ENCODE peak calls at places on chromosomes 13 and 19, in nine cellular contexts. N is hippocampal formation; B is effector memory CD4-positive, alpha-beta T cell; R is iris pigment epithelial cell; W is EH; J is NCI-H446 treated with DMSO at 0.1 percent for 48 hours; Q is KG1; U is GM13977; Y is anterior cingulate cortex. D is an unnamed sample.

GRCh38 chr19:1069009-1069779 is 2.2 kb downstream of the ARHGAP45 start:
- DNase-seq in J (no peak), Y (no peak), R (no peak), N (peak), W (no peak), Q (peak), B (peak), U (peak), D (no peak)

GRCh38 chr13:26062853-26063444 is 11.1 kb upstream of the SHISA2 start:
- DNase-seq in R (peak), N (peak), W (peak), Q (no peak), U (peak), Y (no peak), B (no peak), J (no peak), D (no peak)

GRCh38 chr13:29110003-29110402 is 289.9 kb downstream of the MTUS2 start:
- DNase-seq in W (no peak), Q (no peak), Y (no peak), R (no peak), J (no peak), U (no peak), B (no peak), N (peak), D (no peak)

GRCh38 chr19:35346193-35347052 is 1.3 kb upstream of the FFAR1 start:
- DNase-seq in R (no peak), J (no peak), N (no peak), Y (no peak), Q (peak), U (peak), B (peak), W (no peak), D (no peak)

GRCh38 chr19:48999481-49000325 is 6.0 kb downstream of the RUVBL2 start:
- DNase-seq in N (no peak), B (peak), Y (no peak), Q (peak), W (peak), J (no peak), U (peak), R (peak), D (no peak)

GRCh38 chr19:17948474-17948966 is 15.7 kb downstream of the CCDC124 start:
- DNase-seq in Y (no peak), J (no peak), R (no peak), W (no peak), U (no peak), Q (no peak), B (no peak), N (no peak), D (no peak)

GRCh38 chr13:113639661-113640262 is 18.2 kb downstream of the ATP4B start:
- DNase-seq in Q (no peak), B (no peak), J (no peak), R (no peak), N (no peak), W (no peak), Y (no peak), U (no peak), D (no peak)

GRCh38 chr13:23797276-23797903 is 91.8 kb downstream of the MIPEP start:
- DNase-seq in U (no peak), W (no peak), Y (no peak), J (no peak), N (no peak), Q (no peak), B (no peak), R (no peak), D (no peak)

GRCh38 chr19:38744906-38745305 is 632 bp upstream of the CAPN12 start:
- DNase-seq in W (no peak), B (no peak), R (no peak), Y (no peak), J (no peak), Q (no peak), N (no peak), U (no peak), D (no peak)

GRCh38 chr19:13381827-13382632 is 124.2 kb downstream of the CACNA1A start:
- DNase-seq in W (no peak), J (no peak), Y (no peak), Q (no peak), B (no peak), R (no peak), N (no peak), U (no peak), D (no peak)

GRCh38 chr13:25977216-25977615 is 74.6 kb downstream of the SHISA2 start:
- DNase-seq in B (no peak), U (no peak), J (no peak), Y (no peak), R (no peak), N (no peak), Q (no peak), W (no peak), D (no peak)

GRCh38 chr19:55353803-55354697 is 469 bp downstream of the COX6B2 start:
- DNase-seq in R (peak), U (peak), W (peak), Y (no peak), J (peak), N (no peak), Q (no peak), B (peak), D (no peak)

GRCh38 chr13:82634946-82635345 is 1247.3 kb downstream of the SLITRK1 start:
- DNase-seq in U (no peak), W (peak), J (no peak), N (no peak), B (no peak), R (peak), Q (no peak), Y (no peak), D (no peak)

GRCh38 chr19:49335071-49335783 is at the start of gene CD37:
- DNase-seq in R (no peak), Q (peak), B (no peak), J (no peak), U (peak), N (no peak), W (no peak), Y (no peak), D (no peak)

GRCh38 chr19:16075430-16076153 is 703 bp upstream of the TPM4 start:
- DNase-seq in Y (no peak), B (no peak), R (no peak), U (no peak), Q (no peak), J (no peak), W (peak), N (no peak), D (no peak)

GRCh38 chr13:41137951-41138350 is 5.3 kb upstream of the KBTBD6 start:
- DNase-seq in W (peak), Q (no peak), N (no peak), U (no peak), J (no peak), Y (no peak), B (no peak), R (peak), D (no peak)

GRCh38 chr19:30085394-30085793 is 143.4 kb downstream of the URI1 start:
- DNase-seq in J (no peak), N (no peak), Q (no peak), W (no peak), B (no peak), R (no peak), Y (no peak), U (no peak), D (no peak)

GRCh38 chr19:43465468-43466120 is at the start of gene LYPD3:
- DNase-seq in W (peak), B (no peak), J (no peak), R (no peak), Q (no peak), U (no peak), Y (no peak), N (no peak), D (no peak)

GRCh38 chr13:36857273-36857672 is 38.3 kb downstream of the RFXAP start:
- DNase-seq in Q (no peak), N (no peak), W (no peak), B (no peak), U (no peak), Y (no peak), R (no peak), J (no peak), D (no peak)

GRCh38 chr13:111177081-111177711 is 62.1 kb downstream of the ARHGEF7 start:
- DNase-seq in R (peak), N (peak), W (peak), Q (no peak), Y (peak), B (peak), U (no peak), J (no peak), D (no peak)

GRCh38 chr19:18271433-18271841 is 2.8 kb downstream of the IQCN start:
- DNase-seq in B (no peak), Q (no peak), W (no peak), Y (no peak), U (no peak), R (no peak), N (no peak), J (no peak), D (no peak)